ENCODE peak calls at places on chromosomes 12 and 14, in five cellular contexts. W is CD8-positive, alpha-beta memory T cell; R is pancreas; U is cardiac muscle cell; G is heart left ventricle. Q is an unnamed sample.

GRCh38 chr12:71755146-71755892 is 656 bp downstream of the RAB21 start:
- DNase-seq in G (peak; percentile 21), U (peak; percentile 40), R (peak; percentile 54), W (peak; percentile 45), Q (no peak)

GRCh38 chr12:53431187-53431586 is 7.5 kb downstream of the AMHR2 start:
- DNase-seq in R (no peak), W (no peak), U (no peak), G (no peak), Q (no peak)

GRCh38 chr12:76329163-76329562 is 19.1 kb downstream of the BBS10 start:
- DNase-seq in U (no peak), G (no peak), R (no peak), W (no peak), Q (no peak)

GRCh38 chr12:3990356-3990975 is 117.3 kb upstream of the PARP11 start:
- DNase-seq in R (no peak), G (no peak), U (no peak), W (no peak), Q (no peak)

GRCh38 chr12:121562484-121562883 is 18.3 kb downstream of the KDM2B start:
- DNase-seq in W (no peak), R (no peak), G (no peak), U (no peak), Q (no peak)

GRCh38 chr14:25132094-25132493 is 82.1 kb upstream of the STXBP6 start:
- DNase-seq in G (no peak), R (no peak), U (no peak), W (no peak), Q (no peak)

GRCh38 chr14:51157012-51157411 is 62.1 kb upstream of the TRIM9 start:
- DNase-seq in G (no peak), W (no peak), U (peak; percentile 27), R (no peak), Q (no peak)

GRCh38 chr12:108565976-108566375 is 3.6 kb downstream of the ISCU start:
- DNase-seq in G (peak; percentile 78), U (no peak), W (peak; percentile 29), R (peak; percentile 81), Q (peak; percentile 81)

GRCh38 chr12:103373088-103373523 is 122.7 kb downstream of the C12orf42 start:
- DNase-seq in G (no peak), R (no peak), U (no peak), W (no peak), Q (no peak)

GRCh38 chr14:23633160-23633701 is 2.9 kb upstream of the DHRS2 start:
- DNase-seq in R (no peak), U (peak; percentile 19), G (no peak), W (no peak), Q (no peak)

GRCh38 chr14:85252011-85252410 is 277.9 kb upstream of the FLRT2 start:
- DNase-seq in G (no peak), R (no peak), W (no peak), U (no peak), Q (no peak)

GRCh38 chr12:886206-886605 is 63.3 kb downstream of the RAD52 start:
- DNase-seq in U (no peak), W (no peak), R (no peak), G (no peak), Q (no peak)

GRCh38 chr14:64761441-64762043 is 57.3 kb downstream of the PLEKHG3 start:
- DNase-seq in U (no peak), G (no peak), W (no peak), R (no peak), Q (no peak)

GRCh38 chr14:59116984-59117415 is 71.5 kb upstream of the DAAM1 start:
- DNase-seq in U (no peak), G (no peak), R (no peak), W (no peak), Q (no peak)

GRCh38 chr14:84591827-84592540 is 938.0 kb upstream of the FLRT2 start:
- DNase-seq in R (peak; percentile 35), W (no peak), U (no peak), G (no peak), Q (no peak)

GRCh38 chr14:58849609-58850008 is 211.8 kb downstream of the DACT1 start:
- DNase-seq in G (no peak), W (no peak), U (no peak), R (no peak), Q (no peak)

GRCh38 chr12:121964813-121965643 is 46.6 kb downstream of the CFAP251 start:
- DNase-seq in W (no peak), G (no peak), R (no peak), U (no peak), Q (no peak)

GRCh38 chr12:109730306-109731145 is 16.9 kb downstream of the FAM222A start:
- DNase-seq in G (no peak), U (no peak), W (no peak), R (no peak), Q (peak; percentile 5)

GRCh38 chr14:51087024-51087423 is 7.9 kb downstream of the TRIM9 start:
- DNase-seq in W (no peak), R (no peak), G (no peak), U (no peak), Q (peak; percentile 20)

GRCh38 chr12:44703311-44703910 is 172.7 kb downstream of the NELL2 start:
- DNase-seq in R (no peak), U (no peak), W (no peak), G (no peak), Q (no peak)

GRCh38 chr12:100959481-100959880 is 164.9 kb downstream of the ANO4 start:
- DNase-seq in W (no peak), G (no peak), U (no peak), R (no peak), Q (no peak)

GRCh38 chr14:68864301-68864810 is 71.5 kb upstream of the ZFP36L1 start:
- DNase-seq in R (no peak), W (no peak), G (no peak), U (no peak), Q (no peak)

GRCh38 chr14:88765130-88765529 is 27.6 kb downstream of the EML5 start:
- DNase-seq in G (no peak), R (no peak), U (no peak), W (no peak), Q (no peak)

GRCh38 chr14:36654185-36655053 is 7.2 kb upstream of the PAX9 start:
- DNase-seq in G (no peak), U (no peak), W (no peak), R (no peak), Q (no peak)

GRCh38 chr14:36653412-36653811 is 8.2 kb upstream of the PAX9 start:
- DNase-seq in U (no peak), W (no peak), R (no peak), G (no peak), Q (no peak)

GRCh38 chr14:36655571-36655962 is 6.1 kb upstream of the PAX9 start:
- DNase-seq in R (no peak), W (no peak), G (no peak), U (no peak), Q (no peak)

GRCh38 chr14:36655963-36656768 is 5.5 kb upstream of the PAX9 start:
- DNase-seq in G (no peak), U (peak; percentile 79), W (no peak), R (no peak), Q (no peak)

GRCh38 chr14:36655054-36655381 is 6.6 kb upstream of the PAX9 start:
- DNase-seq in U (no peak), R (no peak), G (no peak), W (no peak), Q (no peak)
- H3K4me3 ChIP-seq in U (no peak overlapping the region), R (no peak overlapping the region), G (no peak overlapping the region), W (no peak overlapping the region), Q (no peak overlapping the region)

GRCh38 chr14:99524804-99525698 is 43.8 kb downstream of the CCNK start:
- DNase-seq in G (no peak), R (no peak), U (peak; percentile 47), W (no peak), Q (peak; percentile 13)

GRCh38 chr14:99524091-99524661 is 43.0 kb downstream of the CCNK start:
- DNase-seq in G (no peak), R (no peak), U (no peak), W (no peak), Q (peak; percentile 18)

GRCh38 chr14:99527026-99527425 is 45.8 kb downstream of the CCNK start:
- DNase-seq in U (no peak), R (no peak), G (no peak), W (no peak), Q (no peak)

GRCh38 chr14:99527427-99528076 is 46.3 kb downstream of the CCNK start:
- DNase-seq in W (no peak), U (no peak), R (no peak), G (no peak), Q (no peak)

DNA sequence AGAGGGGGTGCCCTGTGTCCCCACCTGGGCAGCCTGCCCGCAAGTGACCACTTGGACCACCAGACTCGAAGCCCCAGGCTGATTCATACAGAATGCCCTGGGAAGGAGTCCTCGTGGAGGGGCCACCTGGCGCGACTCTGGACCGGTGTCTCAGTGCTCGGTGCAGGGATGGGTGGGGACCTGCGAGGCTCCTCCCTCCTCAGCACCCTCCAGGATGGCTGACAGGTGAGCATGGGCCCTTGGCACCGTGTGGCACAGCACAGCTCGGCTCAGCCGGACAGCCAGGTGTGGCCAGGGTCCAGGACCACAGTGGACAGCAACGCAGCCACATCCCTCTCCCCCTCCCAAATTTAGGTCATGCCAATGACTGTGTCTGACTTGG is 44.5 kb downstream of the CCNK start:
- DNase-seq in W (no peak), G (no peak), U (no peak), R (no peak), Q (no peak)
- H3K4me1 ChIP-seq in W (peaks cover 16% of the 10 kb centered on the region), G (peaks cover 8% of the 10 kb centered on the region), U (peaks cover 14% of the 10 kb centered on the region), R (no peaks in the 10 kb centered on the region), Q (peaks cover 61% of the 10 kb centered on the region)

DNA sequence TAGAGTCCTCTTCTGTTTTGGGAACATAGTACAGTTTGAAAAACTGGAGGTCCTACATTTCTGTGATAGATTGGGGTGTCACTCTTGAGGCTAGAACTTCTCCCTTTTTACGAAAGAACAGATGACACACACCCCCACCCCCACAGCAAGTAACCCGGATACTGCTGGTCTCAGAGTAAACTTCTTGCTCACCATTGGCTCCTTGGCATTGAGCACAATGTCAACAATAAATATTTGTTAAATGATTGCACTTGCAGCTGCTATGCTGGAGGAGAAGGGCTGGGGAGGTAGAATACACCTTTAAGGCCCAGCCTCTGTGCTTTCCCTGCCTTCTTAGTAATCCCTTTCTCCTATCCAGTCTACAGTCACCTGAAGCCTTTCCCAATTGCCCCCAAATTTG is 149.8 kb downstream of the TGFB3 start:
- DNase-seq in W (no peak), G (no peak), U (no peak), R (peak; percentile 78), Q (no peak)
- H3K4me3 ChIP-seq in W (no peak overlapping the region), G (no peak overlapping the region), U (no peak overlapping the region), R (no peak overlapping the region), Q (no peak overlapping the region)

DNA sequence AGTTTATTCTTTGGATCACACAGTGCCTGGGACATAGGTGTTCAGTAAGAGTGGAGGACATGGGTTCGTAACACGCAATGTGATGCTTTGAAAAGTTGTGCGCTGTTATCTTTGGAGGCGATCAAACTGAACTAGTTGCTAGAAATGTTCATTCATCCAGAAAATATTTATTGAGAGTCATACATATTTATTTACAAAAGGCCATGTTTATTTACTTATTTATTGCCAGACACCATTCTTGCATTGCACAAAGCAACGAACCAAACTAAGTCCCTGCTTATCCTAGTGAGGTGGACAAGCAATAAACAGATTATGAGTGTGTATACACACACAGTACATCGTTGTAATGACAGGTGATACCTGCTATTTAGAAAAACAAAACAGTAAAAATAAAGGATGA is 12.6 kb downstream of the BHLHE41 start:
- DNase-seq in G (no peak), R (no peak), U (no peak), W (no peak), Q (no peak)
- H3K4me1 ChIP-seq in G (peaks cover 16% of the 10 kb centered on the region), R (peaks cover 18% of the 10 kb centered on the region), U (peaks cover 13% of the 10 kb centered on the region), W (peaks cover 4% of the 10 kb centered on the region), Q (peaks cover 51% of the 10 kb centered on the region)

Q was measured in left ventricle myocardium inferior.